ENCODE peak calls at places on chromosome 21, in nine cellular contexts. F is stimulated activated naive B cell treated with anti-CD40 and anti-IgM and Interleukin-4, amounts not matched to agents 10 μg/mL and 1 μg/mL and 100 μg/mL, for 72 hours; M is HCEC 1CT; X is amniotic stem cell; G is A549; V is NCI-H774; K is pons; L is cardiac septum; N is psoas muscle. S is an unnamed sample.
A peak's percentile ranks its signal among the peaks of the same experiment; 100 is the strongest.

GRCh38 chr21:36200089-36200561 is 43.5 kb downstream of the DOP1B start:
- DNase-seq in F (no peak), M (no peak), X (no peak), G (no peak), V (no peak), K (no peak), L (no peak), N (peak; percentile 69), S (no peak)

GRCh38 chr21:46226146-46226545 is 2.4 kb downstream of the LSS start:
- DNase-seq in F (no peak), M (peak; percentile 1), X (no peak), G (no peak), V (no peak), K (peak; percentile 72), L (no peak), N (no peak), S (no peak)

GRCh38 chr21:44740721-44741120 is 29.3 kb upstream of the TSPEAR start:
- DNase-seq in F (no peak), M (no peak), X (no peak), G (no peak), V (no peak), K (no peak), L (peak; percentile 9), N (no peak), S (no peak)

GRCh38 chr21:43332872-43333300 is 94.0 kb downstream of the SIK1 start:
- DNase-seq in F (no peak), M (no peak), X (no peak), G (no peak), V (no peak), K (no peak), L (no peak), N (peak; percentile 31), S (no peak)

GRCh38 chr21:14013056-14013603 is 197.6 kb downstream of the LIPI start:
- DNase-seq in F (no peak), M (no peak), X (no peak), G (no peak), V (no peak), K (no peak), L (no peak), N (no peak), S (no peak)

GRCh38 chr21:16086936-16087335 is 357.2 kb downstream of the USP25 start:
- DNase-seq in F (no peak), M (no peak), X (no peak), G (no peak), V (no peak), K (peak; percentile 75), L (no peak), N (no peak), S (no peak)

GRCh38 chr21:43325968-43326367 is 101.0 kb downstream of the SIK1 start:
- DNase-seq in F (peak; percentile 24), M (no peak), X (no peak), G (no peak), V (no peak), K (no peak), L (no peak), N (no peak), S (peak; percentile 54)

GRCh38 chr21:42640486-42640885 is 12.9 kb upstream of the PDE9A start:
- DNase-seq in F (no peak), M (no peak), X (no peak), G (no peak), V (no peak), K (no peak), L (no peak), N (peak; percentile 46), S (no peak)

GRCh38 chr21:38613686-38614085 is 115.4 kb upstream of the ERG start:
- DNase-seq in F (no peak), M (no peak), X (no peak), G (no peak), V (no peak), K (no peak), L (no peak), N (no peak), S (no peak)

GRCh38 chr21:39604951-39605350 is 7.8 kb upstream of the B3GALT5 start:
- DNase-seq in F (no peak), M (no peak), X (no peak), G (no peak), V (no peak), K (no peak), L (no peak), N (no peak), S (no peak)

GRCh38 chr21:40902299-40902698 is 55.3 kb upstream of the DSCAM start:
- DNase-seq in F (no peak), M (no peak), X (no peak), G (no peak), V (peak; percentile 22), K (peak; percentile 90), L (no peak), N (no peak), S (no peak)

GRCh38 chr21:43575466-43575841 is 83.8 kb downstream of the HSF2BP start:
- DNase-seq in F (no peak), M (no peak), X (no peak), G (no peak), V (no peak), K (no peak), L (no peak), N (no peak), S (no peak)

GRCh38 chr21:45540601-45540970 is 1.7 kb downstream of the SLC19A1 start:
- DNase-seq in F (no peak), M (no peak), X (no peak), G (no peak), V (no peak), K (no peak), L (peak; percentile 74), N (peak; percentile 32), S (no peak)

GRCh38 chr21:46546799-46547198 is 58.1 kb downstream of the S100B start:
- DNase-seq in F (no peak), M (no peak), X (no peak), G (no peak), V (no peak), K (no peak), L (no peak), N (no peak), S (no peak)

GRCh38 chr21:20999567-21000169 is 1.5 kb downstream of the NCAM2 start:
- DNase-seq in F (peak; percentile 11), M (no peak), X (peak; percentile 31), G (no peak), V (peak; percentile 53), K (peak; percentile 91), L (no peak), N (no peak), S (peak; percentile 14)

GRCh38 chr21:38830667-38831525 is 25.2 kb downstream of the ETS2 start:
- DNase-seq in F (no peak), M (no peak), X (no peak), G (no peak), V (no peak), K (no peak), L (no peak), N (no peak), S (no peak)

GRCh38 chr21:39452207-39452964 is 616 bp downstream of the SH3BGR start:
- DNase-seq in F (no peak), M (no peak), X (no peak), G (no peak), V (no peak), K (peak; percentile 93), L (no peak), N (no peak), S (no peak)

GRCh38 chr21:29265690-29266479 is 32.8 kb upstream of the BACH1 start:
- DNase-seq in F (peak; percentile 40), M (no peak), X (no peak), G (no peak), V (no peak), K (no peak), L (no peak), N (no peak), S (no peak)

GRCh38 chr21:32359719-32360260 is 33.0 kb downstream of the URB1 start:
- DNase-seq in F (no peak), M (peak; percentile 13), X (no peak), G (peak; percentile 50), V (no peak), K (no peak), L (peak; percentile 72), N (no peak), S (no peak)

S was measured in germinal center.